ENCODE peak calls at places on chromosomes 3 and 15, in five cellular contexts. N is T-helper 1 cell, Y is sciatic nerve, D is GM10248, H is ACHN. F is an unnamed sample.

GRCh38 chr3:149198611-149199010 is 23.0 kb downstream of the CP start:
- DNase-seq in N (no peak), Y (no peak), D (no peak), H (no peak), F (no peak)

GRCh38 chr15:53454535-53454842 is 305.0 kb downstream of the WDR72 start:
- DNase-seq in N (no peak), Y (no peak), D (no peak), H (no peak), F (peak; percentile 19)

GRCh38 chr3:157590273-157590672 is 87.1 kb upstream of the VEPH1 start:
- DNase-seq in N (no peak), Y (no peak), D (no peak), H (no peak), F (no peak)

GRCh38 chr3:113668015-113668414 is 28.4 kb downstream of the USF3 start:
- DNase-seq in N (no peak), Y (no peak), D (no peak), H (no peak), F (no peak)

GRCh38 chr3:195197764-195198423 is 73.1 kb downstream of the XXYLT1 start:
- DNase-seq in N (no peak), Y (no peak), D (no peak), H (peak; percentile 57), F (no peak)

GRCh38 chr15:32878342-32878741 is 160.5 kb downstream of the GREM1 start:
- DNase-seq in N (no peak), Y (no peak), D (no peak), H (no peak), F (no peak)

GRCh38 chr3:150605998-150606641 is 3.0 kb downstream of the SELENOT start:
- DNase-seq in N (no peak), Y (no peak), D (no peak), H (no peak), F (no peak)

GRCh38 chr3:39671116-39671515 is 138.3 kb upstream of the MYRIP start:
- DNase-seq in N (no peak), Y (no peak), D (no peak), H (no peak), F (no peak)

GRCh38 chr3:136250862-136251460 is 821 bp downstream of the PCCB start:
- DNase-seq in N (no peak), Y (peak; percentile 74), D (peak; percentile 45), H (peak; percentile 57), F (peak; percentile 68)